ENCODE peak calls at places on chromosomes 12 and 14, in ten cellular contexts. G is PC-3, B is AG04450, F is endodermal cell, X is uterus, H is left lung, N is H9, A is upper lobe of right lung, P is suprapubic skin, I is MM.1S. C is an unnamed sample.

GRCh38 chr14:92294506-92294905 is 28.5 kb upstream of the SLC24A4 start:
- DNase-seq in I (no peak), G (no peak), B (no peak), A (no peak), F (no peak), P (no peak), H (no peak), X (no peak), N (no peak), C (no peak)

GRCh38 chr12:30965613-30965985 is 39.1 kb downstream of the TSPAN11 start:
- DNase-seq in I (no peak), G (peak; percentile 45), P (no peak), N (peak; percentile 81), A (no peak), X (no peak), B (no peak), F (peak; percentile 90), H (no peak), C (no peak)

GRCh38 chr14:91302391-91302790 is 57.9 kb upstream of the GPR68 start:
- DNase-seq in I (no peak), B (no peak), X (no peak), F (no peak), N (no peak), H (no peak), P (no peak), G (no peak), A (no peak), C (no peak)

GRCh38 chr12:24480766-24481449 is 468.0 kb downstream of the BCAT1 start:
- DNase-seq in B (no peak), P (no peak), I (no peak), X (no peak), F (no peak), A (no peak), G (no peak), H (no peak), N (no peak), C (no peak)

GRCh38 chr14:22434030-22434429 is 155.0 kb downstream of the DAD1 start:
- DNase-seq in X (no peak), A (no peak), F (peak; percentile 49), P (no peak), B (no peak), G (no peak), I (no peak), H (no peak), N (no peak), C (no peak)

GRCh38 chr12:123721245-123721644 is 9.1 kb downstream of the ATP6V0A2 start:
- DNase-seq in A (no peak), P (no peak), N (no peak), F (no peak), I (no peak), B (no peak), H (no peak), G (no peak), X (no peak), C (no peak)

GRCh38 chr12:2244013-2244861 is 191.4 kb downstream of the CACNA1C start:
- DNase-seq in F (peak; percentile 95), B (peak; percentile 88), I (no peak), X (peak; percentile 61), A (no peak), N (peak; percentile 80), G (peak; percentile 24), H (no peak), P (no peak), C (peak; percentile 77)

GRCh38 chr14:23299558-23299957 is 3.1 kb downstream of the PPP1R3E start:
- DNase-seq in P (no peak), G (peak; percentile 36), X (no peak), B (no peak), H (no peak), A (no peak), N (no peak), I (no peak), F (no peak), C (no peak)

GRCh38 chr12:81350309-81350708 is 272.4 kb downstream of the ACSS3 start:
- DNase-seq in B (no peak), N (no peak), A (no peak), X (no peak), P (no peak), I (no peak), H (no peak), G (no peak), F (peak; percentile 51), C (no peak)

GRCh38 chr14:30194769-30195168 is 267.1 kb upstream of the PRKD1 start:
- DNase-seq in I (no peak), H (no peak), G (peak; percentile 7), B (peak; percentile 69), X (no peak), N (no peak), P (no peak), F (no peak), A (no peak), C (no peak)

GRCh38 chr12:112998997-112999767 is 20.9 kb downstream of the OAS2 start:
- DNase-seq in F (no peak), B (no peak), A (no peak), P (no peak), H (no peak), I (peak; percentile 61), N (peak; percentile 23), G (no peak), X (no peak), C (no peak)

GRCh38 chr12:67991158-67991557 is 1.9 kb downstream of the IFNG-AS1 start:
- DNase-seq in B (no peak), H (no peak), G (no peak), X (no peak), N (no peak), I (peak; percentile 81), F (no peak), P (no peak), A (no peak), C (no peak)

GRCh38 chr12:3002636-3003035 is 43.4 kb downstream of the TEAD4 start:
- DNase-seq in I (no peak), P (no peak), B (no peak), A (no peak), H (no peak), X (no peak), G (no peak), F (peak; percentile 47), N (no peak), C (no peak)

GRCh38 chr12:30996752-30997151 is 70.2 kb downstream of the TSPAN11 start:
- DNase-seq in F (no peak), G (no peak), P (no peak), B (no peak), A (no peak), I (no peak), H (no peak), X (no peak), N (no peak), C (no peak)

GRCh38 chr12:69052613-69053408 is 119.8 kb upstream of the CPM start:
- DNase-seq in P (no peak), N (peak; percentile 84), H (no peak), F (peak; percentile 90), A (no peak), G (peak; percentile 91), B (peak; percentile 44), X (no peak), I (peak; percentile 9), C (no peak)
- H3K27ac ChIP-seq in P (no peak overlapping the region), N (no peak overlapping the region), H (no peak overlapping the region), F (no peak overlapping the region), A (no peak overlapping the region), G (peak overlapping the region; percentile 84), B (peak overlapping the region; percentile 87), X (no peak overlapping the region), I (no peak overlapping the region), C (no peak overlapping the region)

GRCh38 chr12:49552014-49552413 is 13.2 kb downstream of the KCNH3 start:
- DNase-seq in I (no peak), G (peak; percentile 24), F (no peak), N (no peak), X (no peak), P (no peak), B (no peak), A (no peak), H (no peak), C (no peak)

GRCh38 chr12:49552425-49552824 is 13.6 kb downstream of the KCNH3 start:
- DNase-seq in I (no peak), B (no peak), A (no peak), H (no peak), F (no peak), P (no peak), X (no peak), G (no peak), N (no peak), C (no peak)

GRCh38 chr12:49552899-49553298 is 14.1 kb downstream of the KCNH3 start:
- DNase-seq in H (no peak), N (no peak), A (no peak), X (no peak), F (no peak), G (no peak), P (no peak), I (no peak), B (no peak), C (peak; percentile 3)

GRCh38 chr12:49554266-49554665 is 13.7 kb downstream of the MCRS1 start:
- DNase-seq in G (no peak), X (no peak), N (no peak), B (no peak), H (no peak), I (no peak), A (no peak), P (no peak), F (no peak), C (peak; percentile 20)

GRCh38 chr12:49553512-49554088 is 14.3 kb downstream of the MCRS1 start:
- DNase-seq in F (peak; percentile 70), G (peak; percentile 60), A (no peak), I (peak; percentile 65), H (no peak), B (no peak), X (no peak), N (no peak), P (no peak), C (no peak)
- TF ChIP-seq CTCF in F (peak; percentile 85), G (peak; percentile 84), A (peak; percentile 37), I (peak; percentile 64), H (no peak), B (peak; percentile 38), X (no peak), N (peak; percentile 82), P (no peak), C (peak; percentile 22)

GRCh38 chr14:48771717-48772116 is 814.5 kb downstream of the RPS29 start:
- DNase-seq in H (no peak), I (no peak), B (no peak), F (no peak), A (no peak), N (no peak), G (no peak), X (no peak), P (no peak), C (peak; percentile 39)
- H3K9me3 ChIP-seq in H (no peaks in the 10 kb centered on the region), I (no peaks in the 10 kb centered on the region), B (peaks cover 8% of the 10 kb centered on the region), F (no peaks in the 10 kb centered on the region), A (no peaks in the 10 kb centered on the region), N (no peaks in the 10 kb centered on the region), G (peaks cover 9% of the 10 kb centered on the region), X (no peaks in the 10 kb centered on the region), P (peaks cover 8% of the 10 kb centered on the region), C (no peaks in the 10 kb centered on the region)

DNA sequence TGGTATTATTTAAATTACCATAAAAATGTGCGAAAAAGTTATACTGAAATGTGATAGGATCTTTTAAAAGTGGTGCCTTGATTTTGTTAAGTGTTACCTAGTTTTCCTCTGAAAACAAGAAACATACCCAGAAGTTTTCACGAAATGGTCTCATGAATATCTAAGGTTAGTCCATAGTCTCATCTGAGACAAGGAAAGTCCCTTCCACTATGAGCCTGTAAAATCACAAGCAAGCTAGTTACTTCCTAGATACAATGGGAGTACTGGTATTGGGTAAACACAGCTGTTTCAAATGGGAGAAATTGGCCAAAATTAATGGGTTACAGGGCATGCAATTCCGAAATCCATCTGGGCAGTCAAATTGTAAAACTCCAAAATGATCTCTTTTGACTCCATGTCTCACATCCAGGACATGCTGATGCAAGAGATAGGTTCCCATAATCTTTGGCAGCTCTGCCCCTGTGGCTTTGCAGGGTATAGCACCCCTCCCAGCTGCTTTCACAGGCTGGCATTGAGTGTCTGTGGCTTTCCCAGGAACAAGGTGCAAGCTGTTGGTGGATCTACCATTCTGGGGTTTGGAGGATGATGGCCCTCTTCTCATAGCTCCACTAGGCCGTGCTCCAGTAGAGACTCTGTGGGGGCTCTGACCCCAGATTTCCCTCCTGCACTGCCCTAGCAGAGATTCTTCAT is 271.4 kb downstream of the NAV3 start:
- DNase-seq in X (no peak), F (peak; percentile 74), A (no peak), P (no peak), N (peak; percentile 54), B (no peak), I (no peak), G (peak; percentile 25), H (no peak), C (no peak)
- H3K27ac ChIP-seq in X (no peak overlapping the region), F (no peak overlapping the region), A (no peak overlapping the region), P (no peak overlapping the region), N (no peak overlapping the region), B (no peak overlapping the region), I (no peak overlapping the region), G (no peak overlapping the region), H (no peak overlapping the region), C (no peak overlapping the region)

C was measured in heart left ventricle.